ENCODE peak calls at places on chromosomes 13 and 19, in nine cellular contexts. C is stomach, Q is H1, O is sigmoid colon, F is transverse colon, X is K562, N is suprapubic skin, D is SK-N-SH, B is upper lobe of left lung. L is an unnamed sample.

GRCh38 chr13:102847272-102848234 is 1.7 kb downstream of the ERCC5 start:
- DNase-seq in Q (no peak), O (no peak), B (no peak), N (no peak), C (no peak), D (peak; percentile 17), X (no peak), F (no peak), L (no peak)

GRCh38 chr19:17385878-17386611 is 8.0 kb downstream of the CCDC194 start:
- DNase-seq in Q (no peak), C (peak; percentile 65), N (no peak), F (peak; percentile 68), D (peak; percentile 88), X (peak; percentile 76), O (peak; percentile 79), B (peak; percentile 92), L (no peak)

GRCh38 chr13:111431241-111431640 is 110.8 kb downstream of the TEX29 start:
- DNase-seq in N (no peak), X (no peak), B (no peak), Q (no peak), F (no peak), O (no peak), D (no peak), C (no peak), L (no peak)

GRCh38 chr13:58630794-58631193 is 999.2 kb downstream of the PCDH17 start:
- DNase-seq in O (no peak), B (no peak), Q (no peak), N (no peak), F (no peak), C (no peak), X (no peak), D (no peak), L (no peak)

GRCh38 chr19:36120984-36121358 is 5.7 kb downstream of the TBCB start:
- DNase-seq in X (no peak), D (peak; percentile 21), C (no peak), N (no peak), Q (no peak), O (no peak), B (peak; percentile 57), F (no peak), L (no peak)

GRCh38 chr19:35293733-35294309 is 1.9 kb downstream of the MAG start:
- DNase-seq in N (no peak), Q (no peak), D (no peak), B (peak; percentile 71), O (no peak), X (no peak), F (no peak), C (no peak), L (no peak)

GRCh38 chr19:48819366-48819816 is 8.6 kb upstream of the BCAT2 start:
- DNase-seq in N (peak; percentile 96), X (peak; percentile 11), B (peak; percentile 90), F (peak; percentile 88), Q (no peak), C (peak; percentile 97), O (peak; percentile 92), D (no peak), L (peak; percentile 97)

GRCh38 chr13:20231839-20232555 is at the start of gene GJB6:
- DNase-seq in F (peak; percentile 32), N (no peak), X (no peak), B (peak; percentile 88), C (peak; percentile 31), O (no peak), D (peak; percentile 32), Q (peak; percentile 5), L (no peak)

GRCh38 chr13:54640719-54641118 is 1612.1 kb downstream of the OLFM4 start:
- DNase-seq in B (no peak), F (no peak), Q (no peak), C (no peak), N (no peak), O (no peak), X (no peak), D (no peak), L (no peak)

GRCh38 chr13:95367309-95367843 is 66.1 kb upstream of the ABCC4 start:
- DNase-seq in B (no peak), X (no peak), O (peak; percentile 11), C (no peak), N (no peak), Q (no peak), F (no peak), D (peak; percentile 34), L (no peak)

DNA sequence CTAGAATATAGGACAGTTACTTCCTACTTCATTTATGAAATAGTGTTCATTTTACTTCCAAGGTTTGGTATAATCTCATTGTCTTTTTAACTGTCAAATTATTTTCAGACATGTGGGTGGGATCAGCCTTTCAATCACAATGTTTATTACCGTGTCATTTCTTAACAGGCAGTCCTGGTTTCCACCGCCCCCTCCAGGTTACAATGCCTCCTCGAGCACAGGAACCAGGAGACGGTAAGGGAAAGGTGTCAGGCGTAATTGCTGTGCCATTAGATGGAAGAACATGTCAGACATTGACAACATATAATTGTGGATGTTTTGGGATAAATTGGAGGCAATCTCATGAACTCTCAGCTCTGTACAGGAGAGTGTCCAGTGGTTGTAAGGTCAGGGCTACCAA is 36.5 kb downstream of the SCEL start:
- DNase-seq in O (no peak), Q (no peak), F (no peak), B (no peak), C (no peak), N (no peak), D (no peak), X (no peak), L (no peak)
- TF ChIP-seq POLR2AphosphoS5 in O (no peak), Q (no peak), F (no peak), B (no peak), C (no peak), N (no peak), D (no peak), X (no peak), L (no peak)

DNA sequence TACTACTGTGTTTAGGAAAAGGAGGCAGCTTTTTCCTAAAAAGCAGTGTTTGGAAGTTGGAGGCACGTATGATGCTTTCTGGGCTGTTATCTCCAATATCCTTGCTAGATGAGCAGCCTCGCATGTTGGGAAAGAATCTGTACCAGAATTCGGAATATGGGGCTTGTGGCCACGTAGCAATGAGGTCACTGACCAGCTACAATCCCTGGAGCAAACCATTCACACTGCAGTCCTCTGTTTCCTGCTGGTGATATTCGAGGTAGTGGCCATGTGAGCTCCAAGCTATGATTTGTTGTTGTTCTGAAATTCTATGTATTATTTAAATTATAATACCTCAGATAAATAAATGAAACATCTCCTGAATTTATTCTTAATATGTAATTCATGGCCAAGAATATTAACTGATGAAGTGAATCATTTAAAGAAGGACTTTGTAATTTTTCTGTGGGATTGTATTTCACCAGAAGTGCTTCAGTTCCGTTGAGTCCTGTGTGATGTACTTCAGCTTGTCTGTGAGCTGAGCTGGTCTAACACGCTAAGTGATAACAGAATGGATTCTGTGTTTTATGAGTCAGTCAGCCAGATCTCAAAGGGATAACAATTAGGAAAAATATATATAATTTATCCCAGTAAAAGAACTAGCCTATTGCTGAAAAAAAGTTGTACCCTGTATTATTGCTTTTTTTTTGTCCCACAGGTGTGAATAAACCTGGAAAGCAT is 319.5 kb downstream of the SHISA2 start:
- DNase-seq in B (no peak), C (no peak), O (no peak), N (no peak), Q (no peak), D (no peak), X (no peak), F (no peak), L (no peak)
- TF ChIP-seq EP300 in B (no peak), C (no peak), O (no peak), N (no peak), Q (no peak), D (no peak), X (no peak), F (no peak), L (no peak)

DNA sequence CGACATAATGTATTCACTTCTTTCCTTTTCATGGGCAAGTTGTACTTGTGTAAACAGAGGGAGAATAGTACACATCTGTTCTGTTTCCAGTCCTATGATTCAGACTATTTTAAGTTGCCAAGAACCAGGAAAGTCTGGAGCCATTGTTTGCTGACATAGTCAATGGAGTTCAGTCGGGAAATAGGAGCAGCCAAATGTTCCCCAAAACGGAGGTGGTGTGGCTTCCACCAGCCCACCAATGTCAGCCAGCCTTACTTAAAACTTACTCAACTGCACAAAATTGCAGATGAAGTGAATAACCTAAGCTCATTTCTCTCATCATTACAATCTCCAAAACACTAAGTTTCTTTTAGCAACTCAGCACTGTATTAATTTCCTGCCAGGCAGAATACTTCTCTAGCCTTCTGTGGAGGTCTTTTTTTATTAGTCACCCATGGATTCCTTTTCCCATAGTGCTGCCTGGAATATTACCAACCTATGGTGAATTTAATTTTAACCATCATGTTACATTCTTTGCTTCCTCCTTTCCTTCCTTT is 22.3 kb upstream of the CSNK1A1L start:
- DNase-seq in N (no peak), Q (no peak), O (no peak), D (no peak), B (no peak), C (no peak), X (no peak), F (no peak), L (no peak)
- H3K4me3 ChIP-seq in N (no peak overlapping the region), Q (no peak overlapping the region), O (no peak overlapping the region), D (no peak overlapping the region), B (no peak overlapping the region), C (no peak overlapping the region), X (no peak overlapping the region), F (no peak overlapping the region), L (no peak overlapping the region)

GRCh38 chr19:34253711-34254551 is 423 bp upstream of the GARRE1 start:
- DNase-seq in D (no peak), X (peak; percentile 89), C (no peak), Q (peak; percentile 50), F (peak; percentile 92), O (peak; percentile 91), N (peak; percentile 90), B (peak; percentile 98), L (no peak)
- TF ChIP-seq POLR2AphosphoS5 in D (peak; percentile 93), X (peak; percentile 93), C (peak; percentile 91), Q (no peak), F (peak; percentile 88), O (peak; percentile 95), N (peak; percentile 37), B (peak; percentile 73), L (peak; percentile 95)

GRCh38 chr13:109971745-109972090 is 185.3 kb upstream of the IRS2 start:
- DNase-seq in O (no peak), F (no peak), N (no peak), D (no peak), C (no peak), X (no peak), B (no peak), Q (no peak), L (no peak)
- TF ChIP-seq EP300 in O (no peak), F (no peak), N (no peak), D (no peak), C (no peak), X (no peak), B (no peak), Q (no peak), L (no peak)

GRCh38 chr13:48096670-48097069 is 1.8 kb upstream of the MED4 start:
- DNase-seq in O (no peak), Q (peak; percentile 27), X (no peak), F (no peak), B (no peak), N (no peak), D (no peak), C (no peak), L (no peak)
- H3K4me3 ChIP-seq in O (no peak overlapping the region), Q (no peak overlapping the region), X (no peak overlapping the region), F (no peak overlapping the region), B (no peak overlapping the region), N (no peak overlapping the region), D (no peak overlapping the region), C (no peak overlapping the region), L (no peak overlapping the region)

L was measured in esophagus muscularis mucosa.